ENCODE peak calls at places on chromosome 20, in four cellular contexts. One of them, this sample, is unnamed.

GRCh38 chr20:32141465-32141980 is 32.0 kb downstream of the TM9SF4 start:
- DNase-seq in activated T-cell treated with anti-CD3 and anti-CD28 coated beads for 1 hour: no peak
- DNase-seq in A172: no peak
- DNase-seq in GM04503: no peak
- DNase-seq in this sample: no peak

GRCh38 chr20:47583551-47583950 is 81.9 kb downstream of the NCOA3 start:
- DNase-seq in activated T-cell treated with anti-CD3 and anti-CD28 coated beads for 1 hour: no peak
- DNase-seq in A172: no peak
- DNase-seq in GM04503: no peak
- DNase-seq in this sample: no peak

GRCh38 chr20:10603971-10604864 is 69.6 kb downstream of the JAG1 start:
- DNase-seq in activated T-cell treated with anti-CD3 and anti-CD28 coated beads for 1 hour: no peak
- DNase-seq in A172: peak
- DNase-seq in GM04503: peak
- DNase-seq in this sample: no peak

GRCh38 chr20:16491277-16491912 is 81.9 kb downstream of the KIF16B start:
- DNase-seq in activated T-cell treated with anti-CD3 and anti-CD28 coated beads for 1 hour: no peak
- DNase-seq in A172: no peak
- DNase-seq in GM04503: no peak
- DNase-seq in this sample: no peak

GRCh38 chr20:9660236-9660868 is 146.0 kb downstream of the LAMP5 start:
- DNase-seq in activated T-cell treated with anti-CD3 and anti-CD28 coated beads for 1 hour: no peak
- DNase-seq in A172: peak
- DNase-seq in GM04503: no peak
- DNase-seq in this sample: peak

GRCh38 chr20:38123021-38123587 is 42.0 kb downstream of the TGM2 start:
- DNase-seq in activated T-cell treated with anti-CD3 and anti-CD28 coated beads for 1 hour: no peak
- DNase-seq in A172: no peak
- DNase-seq in GM04503: peak
- DNase-seq in this sample: no peak

GRCh38 chr20:44790994-44791393 is 19.4 kb downstream of the RIMS4 start:
- DNase-seq in activated T-cell treated with anti-CD3 and anti-CD28 coated beads for 1 hour: no peak
- DNase-seq in A172: no peak
- DNase-seq in GM04503: no peak
- DNase-seq in this sample: no peak

GRCh38 chr20:19647992-19648391 is 110.1 kb upstream of the RIN2 start:
- DNase-seq in activated T-cell treated with anti-CD3 and anti-CD28 coated beads for 1 hour: no peak
- DNase-seq in A172: no peak
- DNase-seq in GM04503: no peak
- DNase-seq in this sample: no peak

GRCh38 chr20:58524814-58525213 is 9.6 kb upstream of the APCDD1L start:
- DNase-seq in activated T-cell treated with anti-CD3 and anti-CD28 coated beads for 1 hour: no peak
- DNase-seq in A172: peak
- DNase-seq in GM04503: peak
- DNase-seq in this sample: no peak

GRCh38 chr20:41469868-41470267 is 103.2 kb upstream of the EMILIN3 start:
- DNase-seq in activated T-cell treated with anti-CD3 and anti-CD28 coated beads for 1 hour: no peak
- DNase-seq in A172: no peak
- DNase-seq in GM04503: no peak
- DNase-seq in this sample: no peak

GRCh38 chr20:16708590-16708989 is 21.2 kb upstream of the SNRPB2 start:
- DNase-seq in activated T-cell treated with anti-CD3 and anti-CD28 coated beads for 1 hour: no peak
- DNase-seq in A172: no peak
- DNase-seq in GM04503: no peak
- DNase-seq in this sample: no peak

GRCh38 chr20:36574278-36575065 is 1.1 kb downstream of the TGIF2 start:
- DNase-seq in activated T-cell treated with anti-CD3 and anti-CD28 coated beads for 1 hour: peak
- DNase-seq in A172: no peak
- DNase-seq in GM04503: no peak
- DNase-seq in this sample: peak

GRCh38 chr20:31605031-31605901 is at the start of gene ID1:
- DNase-seq in activated T-cell treated with anti-CD3 and anti-CD28 coated beads for 1 hour: peak
- DNase-seq in A172: peak
- DNase-seq in GM04503: peak
- DNase-seq in this sample: peak

GRCh38 chr20:6178537-6178936 is 55.7 kb upstream of the FERMT1 start:
- DNase-seq in activated T-cell treated with anti-CD3 and anti-CD28 coated beads for 1 hour: no peak
- DNase-seq in A172: peak
- DNase-seq in GM04503: no peak
- DNase-seq in this sample: peak

GRCh38 chr20:61185841-61186601 is 66.0 kb upstream of the CDH4 start:
- DNase-seq in activated T-cell treated with anti-CD3 and anti-CD28 coated beads for 1 hour: no peak
- DNase-seq in A172: peak
- DNase-seq in GM04503: peak
- DNase-seq in this sample: no peak

GRCh38 chr20:43846516-43846905 is 68.1 kb upstream of the TOX2 start:
- DNase-seq in activated T-cell treated with anti-CD3 and anti-CD28 coated beads for 1 hour: no peak
- DNase-seq in A172: no peak
- DNase-seq in GM04503: no peak
- DNase-seq in this sample: no peak

GRCh38 chr20:32637738-32638137 is 36.0 kb downstream of the C20orf203 start:
- DNase-seq in activated T-cell treated with anti-CD3 and anti-CD28 coated beads for 1 hour: no peak
- DNase-seq in A172: no peak
- DNase-seq in GM04503: no peak
- DNase-seq in this sample: no peak

GRCh38 chr20:10877345-10877744 is 203.5 kb upstream of the JAG1 start:
- DNase-seq in activated T-cell treated with anti-CD3 and anti-CD28 coated beads for 1 hour: no peak
- DNase-seq in A172: no peak
- DNase-seq in GM04503: no peak
- DNase-seq in this sample: no peak

GRCh38 chr20:15475483-15475882 is 1097.8 kb downstream of the KIF16B start:
- DNase-seq in activated T-cell treated with anti-CD3 and anti-CD28 coated beads for 1 hour: no peak
- DNase-seq in A172: peak
- DNase-seq in GM04503: no peak
- DNase-seq in this sample: no peak

GRCh38 chr20:8633366-8633765 is 435.5 kb upstream of the PLCB4 start:
- DNase-seq in activated T-cell treated with anti-CD3 and anti-CD28 coated beads for 1 hour: no peak
- DNase-seq in A172: no peak
- DNase-seq in GM04503: no peak
- DNase-seq in this sample: no peak

GRCh38 chr20:35791823-35792222 is 20.0 kb downstream of the PHF20 start:
- DNase-seq in activated T-cell treated with anti-CD3 and anti-CD28 coated beads for 1 hour: no peak
- DNase-seq in A172: peak
- DNase-seq in GM04503: peak
- DNase-seq in this sample: no peak

GRCh38 chr20:29408034-29408695 is 1849.3 kb upstream of the DEFB115 start:
- DNase-seq in activated T-cell treated with anti-CD3 and anti-CD28 coated beads for 1 hour: no peak
- DNase-seq in A172: no peak
- DNase-seq in GM04503: no peak
- DNase-seq in this sample: no peak

GRCh38 chr20:43731469-43731868 is 4.7 kb upstream of the GTSF1L start:
- DNase-seq in activated T-cell treated with anti-CD3 and anti-CD28 coated beads for 1 hour: no peak
- DNase-seq in A172: peak
- DNase-seq in GM04503: no peak
- DNase-seq in this sample: no peak

GRCh38 chr20:50431066-50431450 is 79.1 kb upstream of the PTPN1 start:
- DNase-seq in activated T-cell treated with anti-CD3 and anti-CD28 coated beads for 1 hour: no peak
- DNase-seq in A172: no peak
- DNase-seq in GM04503: no peak
- DNase-seq in this sample: no peak

This sample was measured in endothelial cell.